ENCODE peak calls at places on chromosomes 1 and 21, in nine cellular contexts. N is NCI-H1092 treated with DMSO at 0.1 percent for 48 hours, U is ACHN, F is EL, Q is neuronal stem cell, O is cardiac muscle cell, P is occipital lobe, B is lower leg skin, H is A673. Y is an unnamed sample.

GRCh38 chr1:110872745-110873435 is at the start of gene CD53:
- DNase-seq in N (no peak), U (no peak), F (no peak), Q (no peak), O (no peak), P (no peak), B (peak; percentile 48), H (peak; percentile 13), Y (no peak)

GRCh38 chr1:93670141-93670540 is 11.5 kb downstream of the BCAR3 start:
- DNase-seq in N (no peak), U (peak; percentile 77), F (peak; percentile 78), Q (no peak), O (peak; percentile 90), P (no peak), B (no peak), H (no peak), Y (no peak)

GRCh38 chr1:244356371-244356770 is 95.3 kb downstream of the ADSS2 start:
- DNase-seq in N (no peak), U (no peak), F (no peak), Q (no peak), O (no peak), P (no peak), B (no peak), H (no peak), Y (no peak)

GRCh38 chr1:69711159-69711930 is 143.6 kb downstream of the LRRC7 start:
- DNase-seq in N (no peak), U (no peak), F (no peak), Q (no peak), O (peak; percentile 25), P (no peak), B (no peak), H (no peak), Y (no peak)

GRCh38 chr21:15076730-15077129 is 11.9 kb upstream of the NRIP1 start:
- DNase-seq in N (no peak), U (no peak), F (no peak), Q (no peak), O (no peak), P (no peak), B (no peak), H (no peak), Y (no peak)

GRCh38 chr1:63523738-63524137 is 413 bp downstream of the EFCAB7 start:
- DNase-seq in N (peak; percentile 35), U (no peak), F (peak; percentile 27), Q (no peak), O (no peak), P (no peak), B (no peak), H (no peak), Y (no peak)

GRCh38 chr1:118985611-118986290 is 2.4 kb downstream of the TBX15 start:
- DNase-seq in N (no peak), U (no peak), F (peak; percentile 50), Q (no peak), O (no peak), P (no peak), B (no peak), H (no peak), Y (peak; percentile 37)

GRCh38 chr1:5885471-5886139 is 106.6 kb downstream of the NPHP4 start:
- DNase-seq in N (no peak), U (no peak), F (no peak), Q (no peak), O (no peak), P (no peak), B (no peak), H (no peak), Y (no peak)

GRCh38 chr1:198638441-198638840 is 399 bp upstream of the PTPRC start:
- DNase-seq in N (no peak), U (no peak), F (no peak), Q (no peak), O (no peak), P (no peak), B (no peak), H (no peak), Y (no peak)

GRCh38 chr1:14090062-14090461 is 390.1 kb downstream of the PRDM2 start:
- DNase-seq in N (no peak), U (no peak), F (no peak), Q (no peak), O (no peak), P (no peak), B (no peak), H (no peak), Y (no peak)